ENCODE peak calls at places on chromosomes 5 and 9, in four cellular contexts. Z is activated CD4-positive, alpha-beta T cell treated with anti-CD3 and anti-CD28 coated beads for 36 hours; V is heart right ventricle; A is stimulated activated effector memory CD8-positive, alpha-beta T cell treated with anti-CD3 and anti-CD28 coated beads, Interleukin-12 subunit alpha, Interleukin-12 subunit beta, amount 100 ng/mL, for 72 hours. N is an unnamed sample.

GRCh38 chr5:160036243-160036642 is 27.3 kb downstream of the TTC1 start:
- ATAC-seq in V (peak; percentile 93), Z (no peak), A (no peak), N (no peak)

GRCh38 chr5:150778103-150778516 is 447 bp upstream of the SMIM3 start:
- ATAC-seq in Z (no peak), A (no peak), V (peak; percentile 2), N (no peak)

GRCh38 chr9:110356639-110357038 is 19.0 kb upstream of the TXNDC8 start:
- ATAC-seq in A (no peak), Z (no peak), V (no peak), N (no peak)

GRCh38 chr5:157541452-157542118 is 34.0 kb downstream of the ADAM19 start:
- ATAC-seq in V (peak; percentile 53), Z (peak; percentile 17), A (peak; percentile 22), N (peak; percentile 24)

GRCh38 chr9:120919639-120920494 is 6.7 kb downstream of the TRAF1 start:
- ATAC-seq in Z (no peak), A (no peak), V (peak; percentile 43), N (no peak)

GRCh38 chr5:137753227-137753985 is 757 bp downstream of the HNRNPA0 start:
- ATAC-seq in V (peak; percentile 32), Z (no peak), A (peak; percentile 0), N (peak; percentile 0)

GRCh38 chr5:103223031-103223955 is 35.3 kb upstream of the MACIR start:
- ATAC-seq in V (no peak), Z (no peak), A (no peak), N (no peak)

GRCh38 chr5:172751761-172752510 is 19.1 kb downstream of the DUSP1 start:
- ATAC-seq in Z (no peak), V (peak; percentile 56), A (no peak), N (no peak)

GRCh38 chr5:157558681-157559080 is 16.9 kb downstream of the ADAM19 start:
- ATAC-seq in A (no peak), Z (no peak), V (no peak), N (no peak)

GRCh38 chr5:123423278-123424149 is at the start of gene CEP120:
- ATAC-seq in Z (peak; percentile 97), A (peak; percentile 97), V (peak; percentile 99), N (peak; percentile 100)

GRCh38 chr9:76297721-76298239 is 96.4 kb downstream of the RFK start:
- ATAC-seq in V (peak; percentile 84), A (peak; percentile 40), Z (no peak), N (no peak)

GRCh38 chr5:103237783-103238182 is 20.8 kb upstream of the MACIR start:
- ATAC-seq in Z (no peak), A (no peak), V (no peak), N (no peak)

GRCh38 chr9:124254261-124254682 is 3.5 kb upstream of the NEK6 start:
- ATAC-seq in Z (peak; percentile 91), A (peak; percentile 92), V (no peak), N (peak; percentile 82)

GRCh38 chr9:126971261-126971660 is 56.7 kb downstream of the RALGPS1 start:
- ATAC-seq in A (no peak), Z (no peak), V (no peak), N (no peak)

GRCh38 chr5:141843156-141843927 is 34.9 kb downstream of the PCDH1 start:
- ATAC-seq in V (peak; percentile 17), Z (no peak), A (no peak), N (no peak)

GRCh38 chr5:18720002-18720401 is 1085.7 kb downstream of the TAF11L14 start:
- ATAC-seq in Z (no peak), A (no peak), V (no peak), N (no peak)

GRCh38 chr5:14118551-14119320 is 24.4 kb upstream of the TRIO start:
- ATAC-seq in V (peak; percentile 94), A (no peak), Z (no peak), N (no peak)

GRCh38 chr5:53478411-53479044 is 1.9 kb upstream of the FST start:
- ATAC-seq in Z (no peak), A (peak; percentile 14), V (peak; percentile 53), N (no peak)

GRCh38 chr5:66986009-66986408 is 210.6 kb downstream of the CD180 start:
- ATAC-seq in V (no peak), A (no peak), Z (no peak), N (no peak)

GRCh38 chr9:129506892-129507291 is 114.0 kb downstream of the C9orf50 start:
- ATAC-seq in V (peak; percentile 29), Z (no peak), A (no peak), N (no peak)

GRCh38 chr5:128539038-128539429 is 989 bp upstream of the FBN2 start:
- ATAC-seq in A (no peak), Z (no peak), V (peak; percentile 53), N (no peak)

GRCh38 chr5:154740483-154740882 is 14.7 kb upstream of the LARP1 start:
- ATAC-seq in Z (no peak), A (no peak), V (peak; percentile 92), N (no peak)

GRCh38 chr9:136779808-136780207 is 11.3 kb upstream of the TMEM141 start:
- ATAC-seq in V (no peak), Z (no peak), A (no peak), N (no peak)

GRCh38 chr5:57822651-57823050 is 340.0 kb upstream of the ACTBL2 start:
- ATAC-seq in V (no peak), A (no peak), Z (no peak), N (no peak)

GRCh38 chr5:158701406-158702177 is 398.1 kb downstream of the EBF1 start:
- ATAC-seq in V (no peak), A (no peak), Z (no peak), N (no peak)

GRCh38 chr5:159120446-159120845 is 20.7 kb upstream of the EBF1 start:
- ATAC-seq in A (peak; percentile 61), V (no peak), Z (peak; percentile 83), N (no peak)

GRCh38 chr9:77507212-77507961 is 140.7 kb downstream of the GNA14 start:
- ATAC-seq in Z (no peak), V (peak; percentile 48), A (no peak), N (no peak)

GRCh38 chr9:78777747-78778146 is 480.8 kb downstream of the PSAT1 start:
- ATAC-seq in V (no peak), A (no peak), Z (no peak), N (no peak)

GRCh38 chr5:168341178-168341577 is 49.7 kb downstream of the WWC1 start:
- ATAC-seq in Z (no peak), V (no peak), A (no peak), N (no peak)

GRCh38 chr5:16866795-16867584 is 69.1 kb downstream of the MYO10 start:
- ATAC-seq in A (no peak), V (no peak), Z (no peak), N (no peak)

GRCh38 chr5:92956886-92957285 is 624.1 kb downstream of the NR2F1-AS1 start:
- ATAC-seq in Z (no peak), A (no peak), V (no peak), N (no peak)

GRCh38 chr5:87686975-87687374 is 274.2 kb upstream of the CCNH start:
- ATAC-seq in V (no peak), A (no peak), Z (no peak), N (peak; percentile 45)

GRCh38 chr9:18459958-18460584 is 13.9 kb upstream of the ADAMTSL1 start:
- ATAC-seq in Z (no peak), V (no peak), A (no peak), N (no peak)

GRCh38 chr5:142849880-142850279 is 79.7 kb downstream of the ARHGAP26 start:
- ATAC-seq in V (no peak), A (no peak), Z (no peak), N (no peak)

GRCh38 chr5:32436553-32437262 is 7.8 kb downstream of the ZFR start:
- ATAC-seq in Z (no peak), V (no peak), A (no peak), N (no peak)

GRCh38 chr9:3391414-3391813 is 134.4 kb downstream of the RFX3 start:
- ATAC-seq in A (no peak), V (no peak), Z (no peak), N (no peak)

GRCh38 chr5:163451489-163451888 is 8.4 kb downstream of the NUDCD2 start:
- ATAC-seq in A (no peak), V (no peak), Z (no peak), N (no peak)

GRCh38 chr5:80837679-80838078 is 122.5 kb upstream of the RASGRF2 start:
- ATAC-seq in Z (peak; percentile 83), A (peak; percentile 100), V (no peak), N (peak; percentile 63)

N was measured in stimulated activated memory B cell treated with anti-CD40 and anti-IgM and Interleukin-4, amounts not matched to agents 10 μg/mL and 1 μg/mL and 100 μg/mL, for 72 hours.